ENCODE peak calls at places on chromosome 12, in four cellular contexts. One of them, this sample, is unnamed.

GRCh38 chr12:120199595-120200306 is 1.2 kb downstream of the RPLP0 start:
- DNase-seq in GM04503: peak
- DNase-seq in activated naive CD4-positive, alpha-beta T cell treated with anti-CD3 and anti-CD28 coated beads, Interleukin-2, amount 10 ng/mL, durations not matched to agents 7 days and 5 days: no peak
- DNase-seq in T-helper 17 cell: no peak
- DNase-seq in this sample: peak

GRCh38 chr12:94898388-94898787 is 105.1 kb downstream of the NDUFA12 start:
- DNase-seq in GM04503: no peak
- DNase-seq in activated naive CD4-positive, alpha-beta T cell treated with anti-CD3 and anti-CD28 coated beads, Interleukin-2, amount 10 ng/mL, durations not matched to agents 7 days and 5 days: no peak
- DNase-seq in T-helper 17 cell: no peak
- DNase-seq in this sample: no peak

GRCh38 chr12:82398883-82399282 is 40.6 kb downstream of the METTL25 start:
- DNase-seq in GM04503: no peak
- DNase-seq in activated naive CD4-positive, alpha-beta T cell treated with anti-CD3 and anti-CD28 coated beads, Interleukin-2, amount 10 ng/mL, durations not matched to agents 7 days and 5 days: no peak
- DNase-seq in T-helper 17 cell: no peak
- DNase-seq in this sample: no peak

GRCh38 chr12:1929985-1930815 is 11.7 kb upstream of the CACNA2D4 start:
- DNase-seq in GM04503: no peak
- DNase-seq in activated naive CD4-positive, alpha-beta T cell treated with anti-CD3 and anti-CD28 coated beads, Interleukin-2, amount 10 ng/mL, durations not matched to agents 7 days and 5 days: no peak
- DNase-seq in T-helper 17 cell: no peak
- DNase-seq in this sample: no peak

GRCh38 chr12:7929069-7929792 is 6.8 kb downstream of the SLC2A3 start:
- DNase-seq in GM04503: no peak
- DNase-seq in activated naive CD4-positive, alpha-beta T cell treated with anti-CD3 and anti-CD28 coated beads, Interleukin-2, amount 10 ng/mL, durations not matched to agents 7 days and 5 days: no peak
- DNase-seq in T-helper 17 cell: no peak
- DNase-seq in this sample: no peak

GRCh38 chr12:120928864-120929652 is 24.9 kb upstream of the SPPL3 start:
- DNase-seq in GM04503: no peak
- DNase-seq in activated naive CD4-positive, alpha-beta T cell treated with anti-CD3 and anti-CD28 coated beads, Interleukin-2, amount 10 ng/mL, durations not matched to agents 7 days and 5 days: peak
- DNase-seq in T-helper 17 cell: no peak
- DNase-seq in this sample: no peak

GRCh38 chr12:71158361-71158882 is 623 bp upstream of the TSPAN8 start:
- DNase-seq in GM04503: no peak
- DNase-seq in activated naive CD4-positive, alpha-beta T cell treated with anti-CD3 and anti-CD28 coated beads, Interleukin-2, amount 10 ng/mL, durations not matched to agents 7 days and 5 days: no peak
- DNase-seq in T-helper 17 cell: no peak
- DNase-seq in this sample: peak

GRCh38 chr12:131132118-131132892 is 178.6 kb downstream of the ADGRD1 start:
- DNase-seq in GM04503: no peak
- DNase-seq in activated naive CD4-positive, alpha-beta T cell treated with anti-CD3 and anti-CD28 coated beads, Interleukin-2, amount 10 ng/mL, durations not matched to agents 7 days and 5 days: peak
- DNase-seq in T-helper 17 cell: peak
- DNase-seq in this sample: peak

GRCh38 chr12:76346798-76347420 is 1.3 kb downstream of the BBS10 start:
- DNase-seq in GM04503: peak
- DNase-seq in activated naive CD4-positive, alpha-beta T cell treated with anti-CD3 and anti-CD28 coated beads, Interleukin-2, amount 10 ng/mL, durations not matched to agents 7 days and 5 days: no peak
- DNase-seq in T-helper 17 cell: no peak
- DNase-seq in this sample: peak

GRCh38 chr12:572532-572899 is 90.7 kb downstream of the NINJ2 start:
- DNase-seq in GM04503: no peak
- DNase-seq in activated naive CD4-positive, alpha-beta T cell treated with anti-CD3 and anti-CD28 coated beads, Interleukin-2, amount 10 ng/mL, durations not matched to agents 7 days and 5 days: no peak
- DNase-seq in T-helper 17 cell: no peak
- DNase-seq in this sample: no peak

GRCh38 chr12:24839268-24839791 is 109.6 kb downstream of the BCAT1 start:
- DNase-seq in GM04503: no peak
- DNase-seq in activated naive CD4-positive, alpha-beta T cell treated with anti-CD3 and anti-CD28 coated beads, Interleukin-2, amount 10 ng/mL, durations not matched to agents 7 days and 5 days: peak
- DNase-seq in T-helper 17 cell: no peak
- DNase-seq in this sample: no peak

GRCh38 chr12:47905313-47905730 is 528 bp upstream of the VDR start:
- DNase-seq in GM04503: no peak
- DNase-seq in activated naive CD4-positive, alpha-beta T cell treated with anti-CD3 and anti-CD28 coated beads, Interleukin-2, amount 10 ng/mL, durations not matched to agents 7 days and 5 days: no peak
- DNase-seq in T-helper 17 cell: peak
- DNase-seq in this sample: peak

GRCh38 chr12:3157581-3158328 is 80.6 kb downstream of the TSPAN9 start:
- DNase-seq in GM04503: no peak
- DNase-seq in activated naive CD4-positive, alpha-beta T cell treated with anti-CD3 and anti-CD28 coated beads, Interleukin-2, amount 10 ng/mL, durations not matched to agents 7 days and 5 days: no peak
- DNase-seq in T-helper 17 cell: no peak
- DNase-seq in this sample: no peak

GRCh38 chr12:6333566-6333965 is 8.3 kb downstream of the TNFRSF1A start:
- DNase-seq in GM04503: no peak
- DNase-seq in activated naive CD4-positive, alpha-beta T cell treated with anti-CD3 and anti-CD28 coated beads, Interleukin-2, amount 10 ng/mL, durations not matched to agents 7 days and 5 days: no peak
- DNase-seq in T-helper 17 cell: no peak
- DNase-seq in this sample: no peak

GRCh38 chr12:49089831-49090773 is 4.5 kb downstream of the DHH start:
- DNase-seq in GM04503: no peak
- DNase-seq in activated naive CD4-positive, alpha-beta T cell treated with anti-CD3 and anti-CD28 coated beads, Interleukin-2, amount 10 ng/mL, durations not matched to agents 7 days and 5 days: peak
- DNase-seq in T-helper 17 cell: no peak
- DNase-seq in this sample: no peak

GRCh38 chr12:56941299-56942017 is 7.2 kb upstream of the SDR9C7 start:
- DNase-seq in GM04503: peak
- DNase-seq in activated naive CD4-positive, alpha-beta T cell treated with anti-CD3 and anti-CD28 coated beads, Interleukin-2, amount 10 ng/mL, durations not matched to agents 7 days and 5 days: no peak
- DNase-seq in T-helper 17 cell: no peak
- DNase-seq in this sample: peak

GRCh38 chr12:30908389-30909087 is 18.0 kb upstream of the TSPAN11 start:
- DNase-seq in GM04503: peak
- DNase-seq in activated naive CD4-positive, alpha-beta T cell treated with anti-CD3 and anti-CD28 coated beads, Interleukin-2, amount 10 ng/mL, durations not matched to agents 7 days and 5 days: no peak
- DNase-seq in T-helper 17 cell: no peak
- DNase-seq in this sample: no peak

GRCh38 chr12:93032748-93033147 is 103.7 kb upstream of the EEA1 start:
- DNase-seq in GM04503: no peak
- DNase-seq in activated naive CD4-positive, alpha-beta T cell treated with anti-CD3 and anti-CD28 coated beads, Interleukin-2, amount 10 ng/mL, durations not matched to agents 7 days and 5 days: no peak
- DNase-seq in T-helper 17 cell: no peak
- DNase-seq in this sample: no peak

GRCh38 chr12:104585448-104586055 is 128.8 kb downstream of the CHST11 start:
- DNase-seq in GM04503: no peak
- DNase-seq in activated naive CD4-positive, alpha-beta T cell treated with anti-CD3 and anti-CD28 coated beads, Interleukin-2, amount 10 ng/mL, durations not matched to agents 7 days and 5 days: no peak
- DNase-seq in T-helper 17 cell: no peak
- DNase-seq in this sample: no peak

GRCh38 chr12:12924169-12924568 is 27.8 kb downstream of the GPRC5D start:
- DNase-seq in GM04503: no peak
- DNase-seq in activated naive CD4-positive, alpha-beta T cell treated with anti-CD3 and anti-CD28 coated beads, Interleukin-2, amount 10 ng/mL, durations not matched to agents 7 days and 5 days: no peak
- DNase-seq in T-helper 17 cell: no peak
- DNase-seq in this sample: no peak

GRCh38 chr12:114682101-114682919 is 1.7 kb downstream of the TBX3 start:
- DNase-seq in GM04503: no peak
- DNase-seq in activated naive CD4-positive, alpha-beta T cell treated with anti-CD3 and anti-CD28 coated beads, Interleukin-2, amount 10 ng/mL, durations not matched to agents 7 days and 5 days: no peak
- DNase-seq in T-helper 17 cell: no peak
- DNase-seq in this sample: no peak

GRCh38 chr12:57237952-57238853 is 8.7 kb downstream of the SHMT2 start:
- DNase-seq in GM04503: no peak
- DNase-seq in activated naive CD4-positive, alpha-beta T cell treated with anti-CD3 and anti-CD28 coated beads, Interleukin-2, amount 10 ng/mL, durations not matched to agents 7 days and 5 days: peak
- DNase-seq in T-helper 17 cell: no peak
- DNase-seq in this sample: no peak

GRCh38 chr12:18864900-18865561 is 127.1 kb downstream of the CAPZA3 start:
- DNase-seq in GM04503: peak
- DNase-seq in activated naive CD4-positive, alpha-beta T cell treated with anti-CD3 and anti-CD28 coated beads, Interleukin-2, amount 10 ng/mL, durations not matched to agents 7 days and 5 days: no peak
- DNase-seq in T-helper 17 cell: no peak
- DNase-seq in this sample: peak

GRCh38 chr12:27901959-27902358 is 70.6 kb downstream of the PTHLH start:
- DNase-seq in GM04503: no peak
- DNase-seq in activated naive CD4-positive, alpha-beta T cell treated with anti-CD3 and anti-CD28 coated beads, Interleukin-2, amount 10 ng/mL, durations not matched to agents 7 days and 5 days: no peak
- DNase-seq in T-helper 17 cell: no peak
- DNase-seq in this sample: no peak

GRCh38 chr12:123937707-123938600 is 34.7 kb downstream of the CCDC92 start:
- DNase-seq in GM04503: no peak
- DNase-seq in activated naive CD4-positive, alpha-beta T cell treated with anti-CD3 and anti-CD28 coated beads, Interleukin-2, amount 10 ng/mL, durations not matched to agents 7 days and 5 days: peak
- DNase-seq in T-helper 17 cell: no peak
- DNase-seq in this sample: no peak

GRCh38 chr12:67593041-67593870 is 55.3 kb upstream of the DYRK2 start:
- DNase-seq in GM04503: peak
- DNase-seq in activated naive CD4-positive, alpha-beta T cell treated with anti-CD3 and anti-CD28 coated beads, Interleukin-2, amount 10 ng/mL, durations not matched to agents 7 days and 5 days: peak
- DNase-seq in T-helper 17 cell: no peak
- DNase-seq in this sample: no peak

GRCh38 chr12:89494411-89495231 is 30.0 kb downstream of the GALNT4 start:
- DNase-seq in GM04503: peak
- DNase-seq in activated naive CD4-positive, alpha-beta T cell treated with anti-CD3 and anti-CD28 coated beads, Interleukin-2, amount 10 ng/mL, durations not matched to agents 7 days and 5 days: no peak
- DNase-seq in T-helper 17 cell: no peak
- DNase-seq in this sample: no peak

GRCh38 chr12:130137141-130138018 is 24.9 kb upstream of the FZD10 start:
- DNase-seq in GM04503: no peak
- DNase-seq in activated naive CD4-positive, alpha-beta T cell treated with anti-CD3 and anti-CD28 coated beads, Interleukin-2, amount 10 ng/mL, durations not matched to agents 7 days and 5 days: no peak
- DNase-seq in T-helper 17 cell: no peak
- DNase-seq in this sample: peak

GRCh38 chr12:55720071-55720564 is at the start of gene RDH5:
- DNase-seq in GM04503: no peak
- DNase-seq in activated naive CD4-positive, alpha-beta T cell treated with anti-CD3 and anti-CD28 coated beads, Interleukin-2, amount 10 ng/mL, durations not matched to agents 7 days and 5 days: no peak
- DNase-seq in T-helper 17 cell: no peak
- DNase-seq in this sample: peak

GRCh38 chr12:113271853-113272561 is 50.7 kb downstream of the TPCN1 start:
- DNase-seq in GM04503: peak
- DNase-seq in activated naive CD4-positive, alpha-beta T cell treated with anti-CD3 and anti-CD28 coated beads, Interleukin-2, amount 10 ng/mL, durations not matched to agents 7 days and 5 days: no peak
- DNase-seq in T-helper 17 cell: no peak
- DNase-seq in this sample: no peak

GRCh38 chr12:6962285-6963015 is 8.0 kb downstream of the PHB2 start:
- DNase-seq in GM04503: no peak
- DNase-seq in activated naive CD4-positive, alpha-beta T cell treated with anti-CD3 and anti-CD28 coated beads, Interleukin-2, amount 10 ng/mL, durations not matched to agents 7 days and 5 days: no peak
- DNase-seq in T-helper 17 cell: no peak
- DNase-seq in this sample: no peak

GRCh38 chr12:27554421-27555186 is 30.6 kb downstream of the PPFIBP1 start:
- DNase-seq in GM04503: no peak
- DNase-seq in activated naive CD4-positive, alpha-beta T cell treated with anti-CD3 and anti-CD28 coated beads, Interleukin-2, amount 10 ng/mL, durations not matched to agents 7 days and 5 days: no peak
- DNase-seq in T-helper 17 cell: no peak
- DNase-seq in this sample: peak

GRCh38 chr12:80190001-80190400 is 90.7 kb downstream of the OTOGL start:
- DNase-seq in GM04503: no peak
- DNase-seq in activated naive CD4-positive, alpha-beta T cell treated with anti-CD3 and anti-CD28 coated beads, Interleukin-2, amount 10 ng/mL, durations not matched to agents 7 days and 5 days: no peak
- DNase-seq in T-helper 17 cell: no peak
- DNase-seq in this sample: no peak

GRCh38 chr12:50322196-50322595 is 38.9 kb upstream of the LIMA1 start:
- DNase-seq in GM04503: no peak
- DNase-seq in activated naive CD4-positive, alpha-beta T cell treated with anti-CD3 and anti-CD28 coated beads, Interleukin-2, amount 10 ng/mL, durations not matched to agents 7 days and 5 days: no peak
- DNase-seq in T-helper 17 cell: no peak
- DNase-seq in this sample: no peak

GRCh38 chr12:40107803-40108620 is 2.1 kb upstream of the SLC2A13 start:
- DNase-seq in GM04503: no peak
- DNase-seq in activated naive CD4-positive, alpha-beta T cell treated with anti-CD3 and anti-CD28 coated beads, Interleukin-2, amount 10 ng/mL, durations not matched to agents 7 days and 5 days: no peak
- DNase-seq in T-helper 17 cell: no peak
- DNase-seq in this sample: no peak

GRCh38 chr12:3655331-3655900 is 97.5 kb downstream of the CRACR2A start:
- DNase-seq in GM04503: no peak
- DNase-seq in activated naive CD4-positive, alpha-beta T cell treated with anti-CD3 and anti-CD28 coated beads, Interleukin-2, amount 10 ng/mL, durations not matched to agents 7 days and 5 days: peak
- DNase-seq in T-helper 17 cell: no peak
- DNase-seq in this sample: no peak

GRCh38 chr12:132507656-132508055 is 17.7 kb downstream of the FBRSL1 start:
- DNase-seq in GM04503: no peak
- DNase-seq in activated naive CD4-positive, alpha-beta T cell treated with anti-CD3 and anti-CD28 coated beads, Interleukin-2, amount 10 ng/mL, durations not matched to agents 7 days and 5 days: no peak
- DNase-seq in T-helper 17 cell: no peak
- DNase-seq in this sample: no peak

GRCh38 chr12:89988156-89988555 is 279.5 kb upstream of the ATP2B1 start:
- DNase-seq in GM04503: no peak
- DNase-seq in activated naive CD4-positive, alpha-beta T cell treated with anti-CD3 and anti-CD28 coated beads, Interleukin-2, amount 10 ng/mL, durations not matched to agents 7 days and 5 days: no peak
- DNase-seq in T-helper 17 cell: no peak
- DNase-seq in this sample: no peak